ENCODE peak calls at places on chromosome 2, in seven cellular contexts. L is GM23248; I is T-helper 1 cell; A is dorsolateral prefrontal cortex; E is neural crest cell; F is stimulated activated CD4-positive, alpha-beta T cell treated with anti-CD3 and anti-CD28 coated beads, Interleukin-1b, Interleukin-23, amount 100 ng/mL, for 48 hours; R is cardiac muscle cell. Y is an unnamed sample.

GRCh38 chr2:217909156-217909820 is 93.5 kb downstream of the TNS1 start:
- DNase-seq in R (no peak), I (no peak), L (no peak), F (no peak), E (no peak), A (no peak), Y (no peak)

GRCh38 chr2:129481306-129482219 is 497.9 kb upstream of the RAB6C start:
- DNase-seq in E (no peak), I (no peak), L (no peak), F (no peak), R (no peak), A (no peak), Y (no peak)

GRCh38 chr2:26400723-26401122 is 997 bp upstream of the DRC1 start:
- DNase-seq in A (no peak), L (peak), R (no peak), F (no peak), E (no peak), I (no peak), Y (no peak)

GRCh38 chr2:239397856-239398470 is 2.9 kb downstream of the HDAC4 start:
- DNase-seq in A (no peak), F (no peak), I (no peak), L (no peak), E (no peak), R (no peak), Y (no peak)

GRCh38 chr2:174633621-174633927 is 36.0 kb upstream of the WIPF1 start:
- DNase-seq in A (no peak), R (peak), L (peak), F (no peak), I (no peak), E (no peak), Y (no peak)

GRCh38 chr2:71615769-71616730 is 162.7 kb downstream of the DYSF start:
- DNase-seq in E (no peak), F (no peak), A (no peak), R (no peak), I (no peak), L (no peak), Y (no peak)

GRCh38 chr2:30601375-30601774 is 154.3 kb downstream of the LCLAT1 start:
- DNase-seq in I (no peak), R (peak), A (no peak), L (no peak), F (no peak), E (no peak), Y (no peak)

GRCh38 chr2:186645999-186646398 is 47.9 kb upstream of the FAM171B start:
- DNase-seq in R (no peak), F (no peak), L (peak), E (no peak), I (no peak), A (no peak), Y (no peak)

GRCh38 chr2:49255325-49256023 is 101.2 kb upstream of the FSHR start:
- DNase-seq in L (peak), R (peak), F (no peak), I (no peak), E (no peak), A (no peak), Y (no peak)

GRCh38 chr2:232973796-232974195 is 39.3 kb downstream of the NGEF start:
- DNase-seq in E (no peak), R (no peak), F (no peak), L (no peak), I (no peak), A (no peak), Y (no peak)

GRCh38 chr2:237026981-237027711 is 58.5 kb upstream of the COPS8 start:
- DNase-seq in A (peak), I (peak), E (peak), F (peak), L (peak), R (peak), Y (peak)

GRCh38 chr2:224444011-224444410 is 42.1 kb upstream of the FAM124B start:
- DNase-seq in L (no peak), F (no peak), A (no peak), I (no peak), E (no peak), R (no peak), Y (peak)

GRCh38 chr2:37415128-37415817 is 70.8 kb downstream of the QPCT start:
- DNase-seq in L (peak), E (no peak), A (no peak), R (peak), I (no peak), F (no peak), Y (peak)

GRCh38 chr2:151852260-151853069 is 24.2 kb upstream of the ARL5A start:
- DNase-seq in E (no peak), F (no peak), A (no peak), L (peak), R (no peak), I (no peak), Y (no peak)

GRCh38 chr2:9653485-9654271 is 22.9 kb upstream of the YWHAQ start:
- DNase-seq in R (no peak), L (no peak), I (no peak), E (no peak), F (no peak), A (no peak), Y (no peak)

GRCh38 chr2:28391564-28392296 is 928 bp upstream of the FOSL2 start:
- DNase-seq in E (no peak), A (no peak), R (peak), L (peak), I (peak), F (peak), Y (peak)

GRCh38 chr2:84494070-84494469 is 22.2 kb upstream of the DNAH6 start:
- DNase-seq in R (peak), E (no peak), F (no peak), I (no peak), L (peak), A (no peak), Y (peak)

GRCh38 chr2:202813387-202813786 is 58.2 kb downstream of the ICA1L start:
- DNase-seq in F (no peak), L (no peak), E (no peak), A (no peak), I (no peak), R (no peak), Y (no peak)

GRCh38 chr2:62469114-62469513 is 36.9 kb downstream of the TMEM17 start:
- DNase-seq in L (no peak), F (no peak), I (no peak), E (no peak), R (no peak), A (no peak), Y (no peak)

GRCh38 chr2:182763311-182763912 is 47.4 kb downstream of the DNAJC10 start:
- DNase-seq in I (no peak), A (no peak), L (peak), E (peak), R (peak), F (no peak), Y (peak)

GRCh38 chr2:207184348-207184747 is 18.6 kb upstream of the KLF7 start:
- DNase-seq in L (peak), R (peak), E (no peak), I (no peak), A (no peak), F (no peak), Y (no peak)

GRCh38 chr2:230896346-230897115 is 28.5 kb downstream of the GPR55 start:
- DNase-seq in E (no peak), A (no peak), F (no peak), I (no peak), R (no peak), L (no peak), Y (no peak)

GRCh38 chr2:134718956-134719814 is at the start of gene TMEM163:
- DNase-seq in A (no peak), E (peak), R (no peak), I (no peak), F (no peak), L (peak), Y (peak)

GRCh38 chr2:174326880-174327558 is 7.7 kb upstream of the SP9 start:
- DNase-seq in F (no peak), R (no peak), L (no peak), E (peak), A (no peak), I (no peak), Y (no peak)

GRCh38 chr2:40032650-40033319 is 253.7 kb upstream of the THUMPD2 start:
- DNase-seq in I (no peak), E (no peak), F (no peak), L (peak), R (peak), A (no peak), Y (no peak)

GRCh38 chr2:98175811-98176210 is 88.8 kb downstream of the VWA3B start:
- DNase-seq in E (no peak), L (no peak), F (no peak), R (peak), A (no peak), I (no peak), Y (no peak)

GRCh38 chr2:216688731-216689360 is 6.5 kb downstream of the IGFBP5 start:
- DNase-seq in L (no peak), I (no peak), A (no peak), R (no peak), E (no peak), F (no peak), Y (no peak)

GRCh38 chr2:191869178-191869577 is 22.3 kb upstream of the CAVIN2 start:
- DNase-seq in I (no peak), F (no peak), R (peak), E (peak), A (peak), L (peak), Y (peak)

GRCh38 chr2:204321910-204322765 is 223.1 kb upstream of the PARD3B start:
- DNase-seq in R (peak), L (peak), F (no peak), E (no peak), I (no peak), A (no peak), Y (peak)

GRCh38 chr2:1986166-1986565 is 241.9 kb upstream of the PXDN start:
- DNase-seq in A (no peak), F (no peak), L (no peak), I (no peak), E (no peak), R (no peak), Y (no peak)

GRCh38 chr2:178403671-178404379 is 47.1 kb downstream of the PRKRA start:
- DNase-seq in A (no peak), I (no peak), E (no peak), L (no peak), F (no peak), R (no peak), Y (no peak)

GRCh38 chr2:140186201-140186775 is 1406.1 kb upstream of the NXPH2 start:
- DNase-seq in E (no peak), I (no peak), A (no peak), L (no peak), R (peak), F (no peak), Y (no peak)

GRCh38 chr2:16251511-16252205 is 311.3 kb downstream of the MYCN start:
- DNase-seq in E (no peak), F (no peak), I (no peak), R (no peak), A (no peak), L (no peak), Y (no peak)

GRCh38 chr2:23555944-23556343 is 171.0 kb downstream of the KLHL29 start:
- DNase-seq in F (no peak), A (no peak), I (no peak), R (no peak), L (no peak), E (no peak), Y (no peak)